ENCODE peak calls at places on chromosomes 7 and 10, in ten cellular contexts. P is GM23338, X is Panc1, V is cardiac muscle cell, L is A549, W is PC-9, H is fibroblast of lung, R is pancreas, O is PC-3, J is OCI-LY7. Q is an unnamed sample.

GRCh38 chr10:30630571-30630970 is 1.0 kb upstream of the LYZL2 start:
- DNase-seq in P (no peak), X (no peak), V (peak), L (no peak), W (no peak), H (no peak), R (no peak), O (no peak), J (no peak), Q (no peak)

GRCh38 chr10:62433181-62433692 is 59.1 kb downstream of the ZNF365 start:
- DNase-seq in P (no peak), X (peak), V (peak), L (peak), W (peak), H (peak), R (peak), O (peak), J (no peak), Q (peak)

GRCh38 chr7:128831994-128832879 is 2.0 kb downstream of the FLNC start:
- DNase-seq in P (peak), X (no peak), V (peak), L (no peak), W (no peak), H (peak), R (no peak), O (peak), J (peak), Q (peak)

GRCh38 chr7:73978681-73979563 is 49.1 kb upstream of the ELN start:
- DNase-seq in P (peak), X (peak), V (peak), L (peak), W (peak), H (peak), R (peak), O (peak), J (peak), Q (peak)

GRCh38 chr10:74244097-74244685 is 93.2 kb downstream of the ADK start:
- DNase-seq in P (peak), X (no peak), V (peak), L (no peak), W (no peak), H (peak), R (no peak), O (peak), J (peak), Q (no peak)

GRCh38 chr10:129784286-129784685 is 179.8 kb downstream of the EBF3 start:
- DNase-seq in P (no peak), X (no peak), V (no peak), L (no peak), W (no peak), H (no peak), R (no peak), O (no peak), J (no peak), Q (no peak)

GRCh38 chr7:43879477-43879876 is 10.2 kb upstream of the MRPS24 start:
- DNase-seq in P (no peak), X (no peak), V (peak), L (no peak), W (no peak), H (peak), R (no peak), O (peak), J (no peak), Q (no peak)

GRCh38 chr10:15137636-15138035 is 30.9 kb downstream of the NMT2 start:
- DNase-seq in P (no peak), X (no peak), V (peak), L (no peak), W (no peak), H (peak), R (no peak), O (no peak), J (no peak), Q (no peak)

GRCh38 chr7:55438765-55439525 is 73.8 kb downstream of the LANCL2 start:
- DNase-seq in P (no peak), X (no peak), V (no peak), L (no peak), W (peak), H (peak), R (no peak), O (peak), J (peak), Q (peak)

GRCh38 chr10:127117125-127117524 is 79.3 kb downstream of the INSYN2A start:
- DNase-seq in P (peak), X (no peak), V (peak), L (peak), W (peak), H (peak), R (peak), O (peak), J (peak), Q (peak)

GRCh38 chr7:154837087-154837486 is 165.8 kb downstream of the PAXIP1 start:
- DNase-seq in P (no peak), X (no peak), V (no peak), L (no peak), W (no peak), H (no peak), R (no peak), O (no peak), J (no peak), Q (no peak)

DNA sequence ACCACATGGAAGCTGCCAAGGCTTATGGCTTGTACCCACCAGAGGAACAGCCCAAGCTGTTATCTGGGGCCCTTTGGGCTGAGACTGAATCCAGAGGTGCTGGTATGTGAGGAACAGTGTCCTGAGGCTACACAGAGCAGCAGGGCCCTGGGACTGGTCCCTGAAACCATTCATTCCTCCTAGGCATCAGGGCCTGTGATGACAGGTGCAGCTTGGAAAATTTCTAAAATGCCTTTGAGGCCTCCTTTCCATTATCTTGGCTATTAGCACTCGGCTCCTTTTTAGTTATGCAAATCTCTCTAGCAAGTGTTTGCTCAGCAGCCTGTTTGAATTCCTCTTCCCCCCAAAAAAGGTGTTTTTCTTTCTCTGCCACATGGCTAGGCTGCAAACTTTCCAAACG is 1151.7 kb upstream of the LRRN3 start:
- DNase-seq in P (peak), X (no peak), V (no peak), L (no peak), W (no peak), H (no peak), R (no peak), O (no peak), J (no peak), Q (no peak)
- H3K4me3 ChIP-seq in P (no peak), X (no peak), V (no peak), L (no peak), W (no peak), H (no peak), R (no peak), O (no peak), J (no peak), Q (no peak)

DNA sequence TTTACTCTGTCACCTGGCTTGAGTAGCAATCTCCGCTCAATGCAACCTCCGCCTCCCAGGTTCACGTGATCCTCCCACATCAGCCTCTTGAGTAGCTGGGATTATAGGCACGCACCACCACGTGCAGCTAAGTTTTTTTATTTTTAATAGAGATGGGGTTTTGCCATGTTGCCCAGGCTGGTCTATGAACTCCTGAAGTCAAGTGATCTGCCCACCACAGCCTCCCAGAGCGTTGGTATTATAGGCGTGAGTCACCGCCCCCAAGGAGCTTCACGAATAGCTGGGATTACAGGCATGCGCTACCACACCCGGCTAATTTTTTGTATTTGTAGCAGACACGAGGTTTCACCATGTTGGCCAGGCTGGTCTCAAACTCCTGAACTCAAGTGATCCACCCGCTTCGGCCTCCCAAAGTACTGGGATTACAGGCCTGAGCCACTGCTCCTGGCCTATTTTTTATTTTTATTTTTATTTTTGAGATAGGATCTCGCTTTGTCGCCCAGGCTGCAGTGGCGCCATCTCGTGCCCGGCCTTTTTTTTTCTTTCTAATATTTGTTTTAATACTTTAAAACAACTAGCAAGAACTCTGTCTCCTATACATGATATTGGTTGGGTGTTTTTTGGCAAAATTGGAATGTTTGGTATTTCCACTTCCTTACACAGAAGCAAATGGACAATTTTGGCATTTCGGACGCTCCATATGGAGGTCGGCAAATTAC is 1.1 kb downstream of the EFCAB10 start:
- DNase-seq in P (peak), X (no peak), V (no peak), L (no peak), W (peak), H (peak), R (no peak), O (peak), J (no peak), Q (no peak)
- TF ChIP-seq CTCF in P (peak), X (peak), V (no peak), L (peak), W (no peak), H (peak), R (no peak), O (no peak), J (no peak), Q (no peak)

DNA sequence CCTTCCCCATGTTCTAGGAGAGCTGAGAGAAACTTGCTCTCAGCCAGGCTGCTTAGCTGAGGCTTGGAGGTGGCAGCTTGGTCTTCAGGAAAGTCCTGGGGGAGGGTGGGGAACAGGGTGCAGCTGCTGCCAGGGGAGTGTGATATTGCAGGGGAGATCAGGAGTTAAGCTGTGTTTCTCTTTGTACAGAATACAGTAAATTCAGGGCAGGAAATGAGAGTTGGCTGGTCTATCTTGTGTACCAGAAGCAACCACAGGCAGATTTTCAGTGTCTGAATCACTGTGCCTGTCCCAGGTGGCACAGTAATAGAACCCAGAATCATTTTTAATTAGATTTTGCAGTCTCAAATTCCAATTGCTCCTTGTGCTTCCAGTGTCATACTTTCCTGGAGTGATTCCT is 93.9 kb upstream of the TARP start:
- DNase-seq in P (no peak), X (no peak), V (no peak), L (no peak), W (no peak), H (peak), R (no peak), O (no peak), J (peak), Q (no peak)
- H3K27ac ChIP-seq in P (no peak), X (no peak), V (no peak), L (no peak), W (no peak), H (no peak), R (no peak), O (no peak), J (peak), Q (no peak)

GRCh38 chr10:125061557-125062243 is 98.7 kb downstream of the CTBP2 start:
- DNase-seq in P (no peak), X (no peak), V (no peak), L (no peak), W (no peak), H (no peak), R (no peak), O (no peak), J (peak), Q (no peak)

GRCh38 chr10:125060486-125060850 is 99.9 kb downstream of the CTBP2 start:
- DNase-seq in P (no peak), X (no peak), V (no peak), L (no peak), W (no peak), H (peak), R (no peak), O (no peak), J (no peak), Q (no peak)

GRCh38 chr10:125060851-125061556 is 99.4 kb downstream of the CTBP2 start:
- DNase-seq in P (peak), X (no peak), V (peak), L (peak), W (peak), H (peak), R (peak), O (peak), J (peak), Q (peak)

GRCh38 chr10:125063256-125063945 is 97.0 kb downstream of the CTBP2 start:
- DNase-seq in P (no peak), X (no peak), V (no peak), L (no peak), W (no peak), H (no peak), R (no peak), O (no peak), J (no peak), Q (no peak)

GRCh38 chr10:125062244-125063208 is 97.8 kb downstream of the CTBP2 start:
- DNase-seq in P (no peak), X (no peak), V (peak), L (no peak), W (no peak), H (no peak), R (no peak), O (no peak), J (no peak), Q (peak)
- H3K4me3 ChIP-seq in P (no peak), X (no peak), V (no peak), L (no peak), W (no peak), H (no peak), R (no peak), O (no peak), J (peak), Q (no peak)

GRCh38 chr7:97117372-97118188 is at the start of gene SDHAF3:
- DNase-seq in P (peak), X (peak), V (peak), L (peak), W (peak), H (peak), R (peak), O (peak), J (peak), Q (peak)
- TF ChIP-seq CTCF in P (peak), X (peak), V (no peak), L (peak), W (peak), H (no peak), R (no peak), O (no peak), J (peak), Q (no peak)

GRCh38 chr7:102275123-102275703 is 11.5 kb upstream of the SH2B2 start:
- DNase-seq in P (no peak), X (no peak), V (no peak), L (no peak), W (peak), H (no peak), R (no peak), O (no peak), J (no peak), Q (no peak)

GRCh38 chr7:102279537-102280400 is 6.9 kb upstream of the SH2B2 start:
- DNase-seq in P (peak), X (peak), V (peak), L (peak), W (peak), H (peak), R (peak), O (peak), J (peak), Q (peak)

GRCh38 chr7:102280521-102280920 is 6.1 kb upstream of the SH2B2 start:
- DNase-seq in P (no peak), X (no peak), V (no peak), L (no peak), W (no peak), H (no peak), R (no peak), O (no peak), J (no peak), Q (no peak)

GRCh38 chr7:102273749-102274712 is 12.6 kb upstream of the SH2B2 start:
- DNase-seq in P (no peak), X (peak), V (peak), L (peak), W (peak), H (peak), R (no peak), O (peak), J (peak), Q (no peak)

DNA sequence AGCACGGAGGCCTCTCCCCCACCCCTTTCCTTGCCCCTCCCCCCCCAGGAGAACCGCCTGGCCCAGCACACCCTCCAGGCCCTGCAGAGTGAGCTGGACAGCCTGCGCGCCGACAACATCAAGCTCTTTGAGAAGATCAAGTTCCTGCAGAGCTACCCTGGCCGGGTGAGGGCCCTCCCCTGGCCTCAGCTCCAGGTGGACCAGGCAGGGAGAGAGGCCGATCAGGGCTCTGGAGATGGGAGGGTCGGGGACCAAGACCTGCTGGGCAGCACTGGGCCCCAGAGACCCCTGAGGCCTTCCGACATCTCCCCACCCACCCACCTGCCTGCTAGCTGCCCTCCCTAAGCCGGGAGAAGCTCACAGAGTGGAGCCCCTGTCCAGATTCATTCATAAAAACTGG is 8.8 kb upstream of the SH2B2 start:
- DNase-seq in P (no peak), X (no peak), V (no peak), L (no peak), W (no peak), H (no peak), R (no peak), O (no peak), J (no peak), Q (no peak)
- H3K27ac ChIP-seq in P (no peak), X (no peak), V (no peak), L (no peak), W (no peak), H (no peak), R (no peak), O (no peak), J (no peak), Q (no peak)

GRCh38 chr10:72086466-72087391 is 1.6 kb downstream of the SPOCK2 start:
- DNase-seq in P (peak), X (no peak), V (no peak), L (no peak), W (no peak), H (peak), R (no peak), O (no peak), J (peak), Q (peak)

GRCh38 chr10:72083234-72084093 is 4.9 kb downstream of the SPOCK2 start:
- DNase-seq in P (no peak), X (no peak), V (no peak), L (no peak), W (no peak), H (no peak), R (no peak), O (no peak), J (no peak), Q (no peak)

GRCh38 chr10:72085864-72086465 is 2.4 kb downstream of the SPOCK2 start:
- DNase-seq in P (no peak), X (no peak), V (no peak), L (no peak), W (no peak), H (no peak), R (no peak), O (no peak), J (no peak), Q (no peak)

GRCh38 chr10:72084094-72084459 is 4.3 kb downstream of the SPOCK2 start:
- DNase-seq in P (no peak), X (no peak), V (no peak), L (no peak), W (no peak), H (no peak), R (no peak), O (no peak), J (peak), Q (no peak)

GRCh38 chr10:72085166-72085565 is 3.2 kb downstream of the SPOCK2 start:
- DNase-seq in P (no peak), X (no peak), V (no peak), L (no peak), W (no peak), H (no peak), R (no peak), O (no peak), J (no peak), Q (no peak)
- H3K4me3 ChIP-seq in P (no peak), X (no peak), V (no peak), L (no peak), W (no peak), H (no peak), R (no peak), O (no peak), J (no peak), Q (no peak)

DNA sequence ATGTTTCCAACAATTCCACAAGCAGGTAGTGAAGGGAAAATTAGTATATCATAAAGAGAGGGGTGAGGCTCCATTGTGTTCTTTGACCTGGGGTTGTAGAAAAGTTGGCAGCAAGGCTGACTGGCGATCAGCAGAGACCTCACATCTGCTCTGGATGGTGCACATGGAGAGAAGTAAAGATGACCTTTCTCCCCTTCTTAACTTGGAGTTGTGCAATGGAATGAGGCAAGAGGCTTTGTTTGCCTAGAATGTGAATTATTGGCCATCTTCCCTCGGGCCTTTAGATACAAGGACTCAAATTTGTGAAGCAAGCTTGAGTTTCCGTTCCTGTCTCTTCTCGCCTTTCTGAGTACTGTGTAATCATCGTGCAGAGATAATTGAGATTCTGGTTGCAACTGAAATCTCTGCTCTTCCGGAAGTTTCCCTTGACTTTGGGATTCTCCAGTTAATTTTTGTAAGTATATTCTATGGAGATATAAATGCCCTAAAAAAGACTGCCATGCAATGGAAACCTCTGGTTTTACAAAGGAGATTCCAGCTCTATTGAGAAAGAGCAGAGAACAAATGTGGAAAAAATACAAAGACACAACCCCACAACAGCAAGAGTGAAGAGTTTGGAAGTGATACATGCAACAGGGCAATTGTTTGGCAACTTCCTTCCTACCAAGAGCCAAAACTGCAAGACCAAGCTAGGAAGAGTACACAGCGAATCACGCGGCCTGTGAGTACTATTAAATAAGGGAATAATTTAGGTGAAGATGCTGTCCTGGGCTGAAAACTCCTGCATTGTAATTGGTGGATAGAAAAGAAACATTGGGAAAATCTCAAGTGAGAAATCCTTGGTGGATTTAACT is 542.3 kb upstream of the NRP1 start:
- DNase-seq in P (no peak), X (no peak), V (peak), L (peak), W (no peak), H (no peak), R (no peak), O (peak), J (no peak), Q (no peak)
- TF ChIP-seq CTCF in P (no peak), X (no peak), V (no peak), L (no peak), W (no peak), H (no peak), R (no peak), O (no peak), J (no peak), Q (no peak)

Q was measured in heart right ventricle.